ENCODE peak calls at places on chromosome 1, in eight cellular contexts. One of them, this sample, is unnamed.
A peak's percentile ranks its signal among the peaks of the same experiment; 100 is the strongest.

GRCh38 chr1:13517193-13517812 is 3.5 kb upstream of the LRRC38 start:
- DNase-seq in HCT116: peak; percentile 21
- DNase-seq in IMR-90: no peak
- DNase-seq in SK-N-SH: peak; percentile 30
- DNase-seq in GM12878: no peak
- DNase-seq in HepG2: peak; percentile 5
- DNase-seq in K562: peak; percentile 44
- DNase-seq in A549: peak; percentile 11
- DNase-seq in this sample: no peak

GRCh38 chr1:100287162-100287561 is 21.1 kb downstream of the RTCA start:
- DNase-seq in SK-N-SH: no peak
- DNase-seq in A549: no peak
- DNase-seq in GM12878: no peak
- DNase-seq in HCT116: no peak
- DNase-seq in HepG2: no peak
- DNase-seq in K562: no peak
- DNase-seq in IMR-90: no peak
- DNase-seq in this sample: no peak

GRCh38 chr1:226690460-226690982 is 48.6 kb downstream of the ITPKB start:
- DNase-seq in A549: no peak
- DNase-seq in HepG2: no peak
- DNase-seq in GM12878: no peak
- DNase-seq in SK-N-SH: peak; percentile 47
- DNase-seq in HCT116: no peak
- DNase-seq in IMR-90: peak; percentile 54
- DNase-seq in K562: no peak
- DNase-seq in this sample: no peak

GRCh38 chr1:44029260-44029910 is 1.9 kb downstream of the SLC6A9 start:
- DNase-seq in A549: peak; percentile 39
- DNase-seq in IMR-90: no peak
- DNase-seq in K562: peak; percentile 67
- DNase-seq in SK-N-SH: peak; percentile 70
- DNase-seq in HepG2: no peak
- DNase-seq in HCT116: no peak
- DNase-seq in GM12878: no peak
- DNase-seq in this sample: no peak

GRCh38 chr1:113199718-113200455 is 126.9 kb downstream of the LRIG2 start:
- DNase-seq in K562: no peak
- DNase-seq in HCT116: no peak
- DNase-seq in SK-N-SH: peak; percentile 57
- DNase-seq in IMR-90: no peak
- DNase-seq in HepG2: no peak
- DNase-seq in GM12878: no peak
- DNase-seq in A549: no peak
- DNase-seq in this sample: peak; percentile 31

GRCh38 chr1:64487061-64487460 is 17.1 kb downstream of the CACHD1 start:
- DNase-seq in A549: no peak
- DNase-seq in HCT116: no peak
- DNase-seq in K562: no peak
- DNase-seq in IMR-90: no peak
- DNase-seq in HepG2: no peak
- DNase-seq in GM12878: no peak
- DNase-seq in SK-N-SH: no peak
- DNase-seq in this sample: no peak

GRCh38 chr1:231951399-231951798 is 324.8 kb downstream of the DISC1 start:
- DNase-seq in SK-N-SH: no peak
- DNase-seq in HepG2: no peak
- DNase-seq in A549: no peak
- DNase-seq in GM12878: no peak
- DNase-seq in IMR-90: peak; percentile 69
- DNase-seq in HCT116: no peak
- DNase-seq in K562: no peak
- DNase-seq in this sample: no peak

GRCh38 chr1:53104289-53104913 is 38.0 kb downstream of the SLC1A7 start:
- DNase-seq in HCT116: no peak
- DNase-seq in K562: no peak
- DNase-seq in HepG2: no peak
- DNase-seq in IMR-90: no peak
- DNase-seq in A549: no peak
- DNase-seq in GM12878: no peak
- DNase-seq in SK-N-SH: no peak
- DNase-seq in this sample: no peak

GRCh38 chr1:179030683-179031082 is 5.0 kb downstream of the FAM20B start:
- DNase-seq in K562: no peak
- DNase-seq in HCT116: no peak
- DNase-seq in HepG2: no peak
- DNase-seq in A549: no peak
- DNase-seq in IMR-90: no peak
- DNase-seq in GM12878: no peak
- DNase-seq in SK-N-SH: no peak
- DNase-seq in this sample: no peak

GRCh38 chr1:179030130-179030529 is 4.4 kb downstream of the FAM20B start:
- DNase-seq in GM12878: no peak
- DNase-seq in K562: no peak
- DNase-seq in SK-N-SH: no peak
- DNase-seq in A549: no peak
- DNase-seq in HCT116: no peak
- DNase-seq in HepG2: no peak
- DNase-seq in IMR-90: no peak
- DNase-seq in this sample: no peak

GRCh38 chr1:179029293-179029692 is 3.6 kb downstream of the FAM20B start:
- DNase-seq in HepG2: peak; percentile 49
- DNase-seq in SK-N-SH: no peak
- DNase-seq in GM12878: no peak
- DNase-seq in HCT116: no peak
- DNase-seq in K562: no peak
- DNase-seq in IMR-90: no peak
- DNase-seq in A549: no peak
- DNase-seq in this sample: no peak

GRCh38 chr1:179031284-179031683 is 5.6 kb downstream of the FAM20B start:
- DNase-seq in GM12878: no peak
- DNase-seq in IMR-90: no peak
- DNase-seq in HCT116: no peak
- DNase-seq in SK-N-SH: no peak
- DNase-seq in A549: no peak
- DNase-seq in HepG2: no peak
- DNase-seq in K562: no peak
- DNase-seq in this sample: no peak

DNA sequence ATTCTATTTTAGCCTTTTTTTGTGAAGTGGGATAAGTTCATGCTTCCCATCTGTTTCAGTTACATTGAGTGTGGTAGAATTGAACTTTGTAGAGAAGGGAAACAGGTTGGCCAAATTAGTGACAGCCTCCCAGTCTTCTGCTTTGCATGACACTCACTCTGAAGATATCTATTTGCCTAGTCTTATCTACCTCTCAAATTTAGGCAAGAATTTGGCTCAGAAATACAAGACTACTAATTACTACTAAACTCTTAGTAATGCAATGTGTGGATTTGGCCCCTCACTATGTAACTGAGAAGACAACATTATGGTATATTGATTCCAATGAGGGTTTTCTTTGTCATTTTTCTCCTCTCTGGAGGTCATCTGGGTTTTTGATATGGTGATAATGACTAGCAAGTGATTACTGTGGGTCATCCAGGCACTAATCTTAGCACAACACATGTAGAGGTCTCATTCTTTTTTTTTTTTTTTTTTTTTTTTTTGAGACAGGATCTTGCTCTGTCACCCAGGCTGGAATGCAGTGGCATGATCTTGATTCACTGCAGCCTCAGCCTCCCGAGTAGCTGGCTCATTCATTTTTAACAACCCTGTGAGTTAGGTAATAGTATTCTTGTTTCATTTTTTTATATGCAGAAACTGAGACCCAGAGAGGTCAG is 6.3 kb downstream of the FAM20B start:
- DNase-seq in HepG2: no peak
- DNase-seq in IMR-90: peak; percentile 49
- DNase-seq in GM12878: no peak
- DNase-seq in A549: no peak
- DNase-seq in K562: no peak
- DNase-seq in SK-N-SH: no peak
- DNase-seq in HCT116: no peak
- DNase-seq in this sample: no peak
- TF ChIP-seq RAD21 in HepG2: no peak
- TF ChIP-seq RAD21 in IMR-90: no peak
- TF ChIP-seq RAD21 in GM12878: no peak
- TF ChIP-seq RAD21 in A549: no peak
- TF ChIP-seq RAD21 in K562: no peak
- TF ChIP-seq RAD21 in SK-N-SH: no peak
- TF ChIP-seq RAD21 in HCT116: no peak
- TF ChIP-seq RAD21 in this sample: no peak

GRCh38 chr1:54708385-54708784 is 7.3 kb upstream of the TTC4 start:
- DNase-seq in HCT116: no peak
- DNase-seq in GM12878: no peak
- DNase-seq in A549: no peak
- DNase-seq in HepG2: no peak
- DNase-seq in SK-N-SH: no peak
- DNase-seq in K562: no peak
- DNase-seq in IMR-90: no peak
- DNase-seq in this sample: no peak
- TF ChIP-seq RAD21 in HCT116: no peak
- TF ChIP-seq RAD21 in GM12878: no peak
- TF ChIP-seq RAD21 in A549: no peak
- TF ChIP-seq RAD21 in HepG2: no peak
- TF ChIP-seq RAD21 in SK-N-SH: no peak
- TF ChIP-seq RAD21 in K562: no peak
- TF ChIP-seq RAD21 in IMR-90: no peak
- TF ChIP-seq RAD21 in this sample: no peak

GRCh38 chr1:221712776-221713431 is 29.0 kb downstream of the DUSP10 start:
- DNase-seq in SK-N-SH: no peak
- DNase-seq in GM12878: peak; percentile 72
- DNase-seq in IMR-90: no peak
- DNase-seq in HCT116: no peak
- DNase-seq in HepG2: no peak
- DNase-seq in K562: no peak
- DNase-seq in A549: no peak
- DNase-seq in this sample: no peak
- TF ChIP-seq RAD21 in SK-N-SH: no peak
- TF ChIP-seq RAD21 in GM12878: peak; percentile 29
- TF ChIP-seq RAD21 in IMR-90: no peak
- TF ChIP-seq RAD21 in HCT116: no peak
- TF ChIP-seq RAD21 in HepG2: no peak
- TF ChIP-seq RAD21 in K562: no peak
- TF ChIP-seq RAD21 in A549: no peak
- TF ChIP-seq RAD21 in this sample: no peak

GRCh38 chr1:107897428-107898339 is 67.3 kb downstream of the VAV3 start:
- DNase-seq in HepG2: no peak
- DNase-seq in K562: no peak
- DNase-seq in HCT116: no peak
- DNase-seq in IMR-90: no peak
- DNase-seq in SK-N-SH: no peak
- DNase-seq in A549: no peak
- DNase-seq in GM12878: no peak
- DNase-seq in this sample: no peak
- TF ChIP-seq RAD21 in HepG2: no peak
- TF ChIP-seq RAD21 in K562: no peak
- TF ChIP-seq RAD21 in HCT116: no peak
- TF ChIP-seq RAD21 in IMR-90: no peak
- TF ChIP-seq RAD21 in SK-N-SH: no peak
- TF ChIP-seq RAD21 in A549: no peak
- TF ChIP-seq RAD21 in GM12878: no peak
- TF ChIP-seq RAD21 in this sample: no peak

GRCh38 chr1:218656301-218657037 is 311.3 kb downstream of the TGFB2 start:
- DNase-seq in A549: no peak
- DNase-seq in K562: no peak
- DNase-seq in HepG2: no peak
- DNase-seq in GM12878: no peak
- DNase-seq in IMR-90: no peak
- DNase-seq in SK-N-SH: no peak
- DNase-seq in HCT116: no peak
- DNase-seq in this sample: no peak
- TF ChIP-seq RAD21 in A549: no peak
- TF ChIP-seq RAD21 in K562: no peak
- TF ChIP-seq RAD21 in HepG2: no peak
- TF ChIP-seq RAD21 in GM12878: no peak
- TF ChIP-seq RAD21 in IMR-90: no peak
- TF ChIP-seq RAD21 in SK-N-SH: no peak
- TF ChIP-seq RAD21 in HCT116: no peak
- TF ChIP-seq RAD21 in this sample: no peak